ENCODE peak calls at places on chromosomes 7 and 10, in ten cellular contexts. L is SJSA1; X is AG04450; I is sigmoid colon; S is lung; D is astrocyte; A is SK-N-MC; T is mesenchymal stem cell; Y is effector memory CD4-positive, alpha-beta T cell; C is hepatocyte. Z is an unnamed sample. For H3K9me3, the result is how much of the 10 kb centered on the place peaks cover.

GRCh38 chr10:77553311-77553710 is 84.3 kb downstream of the KCNMA1 start:
- DNase-seq in L (no peak), X (no peak), I (peak), S (no peak), D (no peak), A (no peak), T (no peak), Y (no peak), C (no peak), Z (no peak)

GRCh38 chr10:122237326-122237725 is 33.8 kb upstream of the BTBD16 start:
- DNase-seq in L (no peak), X (no peak), I (peak), S (no peak), D (no peak), A (no peak), T (no peak), Y (no peak), C (no peak), Z (no peak)

GRCh38 chr7:158587425-158588084 is at the start of gene PTPRN2:
- DNase-seq in L (no peak), X (peak), I (peak), S (peak), D (peak), A (no peak), T (peak), Y (peak), C (peak), Z (peak)

GRCh38 chr7:138980575-138981285 is 459 bp downstream of the KIAA1549 start:
- DNase-seq in L (peak), X (no peak), I (no peak), S (no peak), D (no peak), A (no peak), T (peak), Y (no peak), C (peak), Z (no peak)

GRCh38 chr7:142569851-142570250 is 179.4 kb upstream of the PRSS1 start:
- DNase-seq in L (no peak), X (no peak), I (no peak), S (no peak), D (peak), A (no peak), T (no peak), Y (no peak), C (no peak), Z (no peak)

GRCh38 chr10:8346861-8347260 is 292.4 kb downstream of the GATA3 start:
- DNase-seq in L (no peak), X (no peak), I (no peak), S (no peak), D (no peak), A (no peak), T (no peak), Y (no peak), C (peak), Z (no peak)

GRCh38 chr10:79252450-79252849 is 94.8 kb upstream of the PPIF start:
- DNase-seq in L (no peak), X (no peak), I (no peak), S (no peak), D (no peak), A (no peak), T (no peak), Y (no peak), C (no peak), Z (no peak)

GRCh38 chr10:78937800-78938694 is 130.7 kb upstream of the ZMIZ1 start:
- DNase-seq in L (no peak), X (no peak), I (no peak), S (no peak), D (no peak), A (no peak), T (peak), Y (no peak), C (no peak), Z (no peak)

GRCh38 chr7:43758861-43759683 is 592 bp downstream of the BLVRA start:
- DNase-seq in L (peak), X (no peak), I (no peak), S (no peak), D (peak), A (no peak), T (peak), Y (peak), C (peak), Z (peak)

GRCh38 chr10:131575877-131576276 is 264.4 kb upstream of the TCERG1L start:
- DNase-seq in L (no peak), X (no peak), I (no peak), S (peak), D (no peak), A (no peak), T (no peak), Y (no peak), C (no peak), Z (no peak)

GRCh38 chr7:47581442-47581820 is 480 bp downstream of the TNS3 start:
- DNase-seq in L (no peak), X (no peak), I (no peak), S (no peak), D (no peak), A (no peak), T (peak), Y (no peak), C (peak), Z (no peak)

GRCh38 chr10:4982764-4983226 is 19.6 kb downstream of the AKR1C1 start:
- DNase-seq in L (no peak), X (no peak), I (no peak), S (no peak), D (peak), A (no peak), T (no peak), Y (no peak), C (peak), Z (no peak)

GRCh38 chr7:49774459-49775064 is 1.1 kb downstream of the VWC2 start:
- DNase-seq in L (no peak), X (no peak), I (no peak), S (no peak), D (no peak), A (no peak), T (no peak), Y (no peak), C (no peak), Z (no peak)

GRCh38 chr7:151245360-151246160 is 2.9 kb downstream of the SMARCD3 start:
- DNase-seq in L (no peak), X (no peak), I (no peak), S (no peak), D (no peak), A (no peak), T (peak), Y (peak), C (peak), Z (peak)

GRCh38 chr7:34277016-34277800 is 371.9 kb downstream of the BMPER start:
- DNase-seq in L (no peak), X (no peak), I (no peak), S (no peak), D (peak), A (no peak), T (peak), Y (no peak), C (no peak), Z (peak)

GRCh38 chr7:45579386-45579785 is 5.2 kb downstream of the ADCY1 start:
- DNase-seq in L (no peak), X (no peak), I (peak), S (no peak), D (no peak), A (no peak), T (no peak), Y (no peak), C (no peak), Z (no peak)

GRCh38 chr10:29517352-29517923 is 117.3 kb downstream of the SVIL start:
- DNase-seq in L (peak), X (no peak), I (no peak), S (no peak), D (no peak), A (no peak), T (peak), Y (no peak), C (peak), Z (peak)

GRCh38 chr10:3481000-3481335 is 304.0 kb downstream of the KLF6 start:
- DNase-seq in L (no peak), X (no peak), I (no peak), S (no peak), D (no peak), A (no peak), T (no peak), Y (no peak), C (no peak), Z (no peak)

GRCh38 chr7:43977525-43977924 is 20.2 kb upstream of the SPDYE1 start:
- DNase-seq in L (no peak), X (no peak), I (no peak), S (no peak), D (no peak), A (no peak), T (no peak), Y (no peak), C (no peak), Z (no peak)

GRCh38 chr7:118305686-118306085 is 81.2 kb downstream of the ANKRD7 start:
- DNase-seq in L (no peak), X (peak), I (no peak), S (no peak), D (no peak), A (no peak), T (peak), Y (no peak), C (no peak), Z (no peak)

GRCh38 chr10:61896854-61897661 is 4.4 kb upstream of the ARID5B start:
- DNase-seq in L (peak), X (no peak), I (peak), S (peak), D (peak), A (no peak), T (peak), Y (peak), C (peak), Z (peak)

GRCh38 chr10:110150981-110151380 is 56.4 kb upstream of the MXI1 start:
- DNase-seq in L (no peak), X (no peak), I (no peak), S (no peak), D (no peak), A (no peak), T (no peak), Y (no peak), C (no peak), Z (no peak)

GRCh38 chr7:139029353-139029752 is 6.5 kb downstream of the ZC3HAV1L start:
- DNase-seq in L (no peak), X (no peak), I (no peak), S (no peak), D (no peak), A (no peak), T (no peak), Y (no peak), C (no peak), Z (no peak)

GRCh38 chr7:26429168-26429567 is 137.5 kb downstream of the SNX10 start:
- DNase-seq in L (no peak), X (no peak), I (no peak), S (no peak), D (no peak), A (no peak), T (no peak), Y (no peak), C (no peak), Z (peak)

GRCh38 chr7:98831641-98832221 is 38.1 kb downstream of the TMEM130 start:
- DNase-seq in L (no peak), X (no peak), I (no peak), S (no peak), D (no peak), A (no peak), T (peak), Y (no peak), C (no peak), Z (no peak)

GRCh38 chr7:147708871-147709270 is 881.7 kb upstream of the C7orf33 start:
- DNase-seq in L (no peak), X (no peak), I (no peak), S (no peak), D (no peak), A (no peak), T (no peak), Y (no peak), C (no peak), Z (no peak)

GRCh38 chr7:147711429-147711828 is 879.1 kb upstream of the C7orf33 start:
- DNase-seq in L (no peak), X (no peak), I (no peak), S (no peak), D (no peak), A (no peak), T (no peak), Y (no peak), C (no peak), Z (no peak)

DNA sequence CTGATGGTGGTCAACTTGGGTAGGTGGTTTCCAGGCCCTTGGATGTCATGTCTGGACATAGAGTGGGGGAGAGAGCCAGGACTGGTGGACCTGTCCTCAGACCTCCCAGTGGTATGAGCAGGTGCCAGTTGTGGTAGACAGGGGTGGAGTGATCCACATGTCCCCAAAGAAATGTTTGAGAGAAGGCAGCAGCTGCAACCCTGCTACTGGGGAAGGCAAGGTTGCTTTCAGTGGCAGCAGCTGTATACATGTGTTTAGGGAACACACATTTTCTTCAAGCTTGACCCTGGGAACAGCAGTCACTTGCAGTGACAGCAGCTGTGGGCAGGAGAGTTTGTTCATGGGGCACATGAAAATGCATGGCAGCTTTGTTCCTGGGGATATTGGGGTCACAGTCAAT is 882.6 kb upstream of the C7orf33 start:
- DNase-seq in L (no peak), X (no peak), I (no peak), S (no peak), D (no peak), A (no peak), T (no peak), Y (no peak), C (no peak), Z (no peak)
- H3K9me3 ChIP-seq in L (under half), X (under half), I (under half), S (under half), D (under half), A (under half), T (under half), Y (under half), C (under half), Z (under half)

DNA sequence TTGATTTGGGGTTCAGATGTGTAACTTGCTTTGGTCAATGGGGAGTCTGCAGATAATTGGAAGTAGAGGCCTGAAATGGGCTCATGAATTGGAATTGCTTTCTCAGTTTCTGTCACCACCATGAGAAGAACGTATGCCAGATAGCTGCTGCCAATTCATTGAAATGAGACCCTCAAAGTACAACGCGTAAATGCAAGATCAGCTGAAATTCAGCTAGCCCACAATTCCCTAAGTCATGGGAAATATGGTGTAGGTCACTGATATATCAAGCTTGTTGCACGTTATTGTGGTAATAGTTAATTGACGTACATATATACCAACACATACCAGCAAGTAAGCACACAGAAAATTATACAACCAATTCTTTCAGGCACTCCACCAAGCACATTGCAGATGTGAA is 520.0 kb downstream of the NRG3 start:
- DNase-seq in L (no peak), X (no peak), I (no peak), S (no peak), D (no peak), A (no peak), T (no peak), Y (no peak), C (no peak), Z (no peak)
- H3K9me3 ChIP-seq in L (under half), X (under half), I (under half), S (under half), D (under half), A (under half), T (under half), Y (under half), C (under half), Z (under half)

DNA sequence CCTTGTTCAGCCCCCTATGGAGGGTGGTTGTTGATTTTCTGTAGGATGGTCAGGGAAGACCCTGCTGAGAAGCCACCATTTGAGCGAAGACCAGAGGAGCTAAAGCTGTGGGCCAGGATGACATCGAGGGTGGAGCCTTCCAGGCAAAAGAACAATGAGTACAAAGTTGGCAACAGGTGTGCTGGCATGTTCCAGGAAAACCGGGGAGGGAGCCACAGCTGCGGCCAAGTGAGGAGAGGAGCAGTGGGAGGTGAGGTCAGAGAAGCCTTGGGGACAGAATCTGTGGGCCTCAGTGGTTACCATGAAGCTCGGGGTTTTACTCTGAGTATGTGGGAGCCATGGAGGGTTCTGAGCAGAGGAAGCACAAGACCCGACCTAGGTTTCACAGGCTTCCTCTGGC is 75.6 kb upstream of the ZNF479 start:
- DNase-seq in L (no peak), X (no peak), I (no peak), S (no peak), D (no peak), A (no peak), T (no peak), Y (no peak), C (no peak), Z (no peak)
- H3K9me3 ChIP-seq in L (under half), X (half or more), I (under half), S (half or more), D (under half), A (under half), T (under half), Y (under half), C (under half), Z (under half)

GRCh38 chr10:42482411-42482810 is 156.0 kb downstream of the ZNF33B start:
- DNase-seq in L (no peak), X (no peak), I (no peak), S (no peak), D (no peak), A (no peak), T (no peak), Y (no peak), C (no peak), Z (no peak)

GRCh38 chr10:42477170-42477569 is 161.2 kb downstream of the ZNF33B start:
- DNase-seq in L (no peak), X (no peak), I (no peak), S (no peak), D (no peak), A (no peak), T (no peak), Y (no peak), C (no peak), Z (peak)

GRCh38 chr10:42476101-42476500 is 162.3 kb downstream of the ZNF33B start:
- DNase-seq in L (peak), X (no peak), I (no peak), S (no peak), D (no peak), A (no peak), T (no peak), Y (no peak), C (no peak), Z (no peak)

GRCh38 chr10:42475168-42476098 is 162.9 kb downstream of the ZNF33B start:
- DNase-seq in L (peak), X (no peak), I (no peak), S (no peak), D (no peak), A (no peak), T (no peak), Y (no peak), C (no peak), Z (peak)

DNA sequence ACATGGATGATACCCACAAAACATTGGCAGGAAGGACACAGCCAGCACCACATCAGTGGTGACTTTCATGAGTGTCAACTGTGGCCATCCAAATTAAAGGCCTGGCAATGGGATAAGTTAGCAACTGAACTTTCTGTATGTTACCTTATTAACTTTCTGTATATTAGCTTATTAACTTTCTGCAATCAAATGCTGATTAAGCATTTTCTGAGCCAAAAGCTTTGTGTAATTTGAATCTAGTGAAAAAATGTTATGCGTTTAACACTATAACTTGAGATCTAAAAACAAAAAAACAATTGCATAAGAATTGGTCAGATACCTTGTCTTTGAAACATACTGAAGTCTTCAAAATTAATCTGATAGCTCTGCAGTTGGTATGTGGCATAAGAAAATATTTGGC is 159.3 kb downstream of the ZNF33B start:
- DNase-seq in L (no peak), X (no peak), I (no peak), S (no peak), D (no peak), A (no peak), T (no peak), Y (no peak), C (no peak), Z (no peak)
- H3K9me3 ChIP-seq in L (under half), X (under half), I (under half), S (under half), D (under half), A (under half), T (under half), Y (under half), C (under half), Z (under half)

DNA sequence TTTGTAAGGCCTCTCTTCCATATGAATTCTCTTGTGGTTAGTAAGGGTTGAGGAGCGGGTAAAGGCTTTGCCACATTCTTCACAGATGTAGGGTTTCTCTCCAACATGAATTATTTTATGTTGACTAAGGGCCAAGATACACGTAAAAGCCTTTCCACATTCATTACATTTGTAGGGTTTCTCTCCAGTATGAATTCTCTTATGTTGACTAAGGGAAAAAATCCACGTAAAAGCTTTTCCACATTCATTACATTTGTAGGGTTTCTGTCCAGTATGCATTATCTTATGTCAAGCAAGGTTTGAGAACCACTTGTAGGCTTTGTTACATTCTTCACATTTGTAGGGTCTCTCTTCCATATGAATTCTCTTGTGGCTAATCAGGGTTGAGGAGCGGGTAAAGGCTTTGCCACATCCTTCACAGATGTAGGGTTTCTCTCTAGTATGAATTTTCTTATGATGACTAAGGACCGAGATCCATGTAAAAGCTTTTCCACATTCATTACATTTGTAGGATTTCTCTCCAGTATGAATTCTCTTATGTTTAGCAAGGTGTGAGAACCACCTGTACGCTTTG is 493.0 kb downstream of the ZNF479 start:
- DNase-seq in L (no peak), X (no peak), I (no peak), S (no peak), D (no peak), A (no peak), T (no peak), Y (no peak), C (no peak), Z (no peak)
- H3K9me3 ChIP-seq in L (under half), X (under half), I (under half), S (under half), D (under half), A (under half), T (half or more), Y (under half), C (under half), Z (under half)

DNA sequence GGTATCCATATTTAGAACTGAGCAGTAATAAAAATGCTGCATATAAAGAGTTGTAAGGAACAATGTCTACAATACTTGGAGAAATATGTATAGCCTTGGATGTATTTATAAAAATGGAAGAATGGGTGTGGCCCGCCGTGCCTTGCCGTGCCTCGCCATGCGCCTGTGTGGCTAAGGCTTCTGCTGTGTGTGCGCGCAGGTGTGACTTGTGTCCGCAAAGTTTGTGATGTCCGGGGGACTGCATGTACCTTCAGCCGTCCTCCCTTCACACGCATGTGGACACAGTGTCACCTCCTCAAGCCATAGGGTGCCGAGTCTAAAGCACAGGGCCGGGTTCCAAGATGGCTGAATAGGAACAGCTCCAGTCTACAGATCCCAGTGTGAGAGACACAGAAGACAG is 9.8 kb downstream of the SAMD9 start:
- DNase-seq in L (no peak), X (no peak), I (no peak), S (no peak), D (no peak), A (no peak), T (no peak), Y (no peak), C (no peak), Z (no peak)
- H3K9me3 ChIP-seq in L (under half), X (under half), I (under half), S (under half), D (under half), A (under half), T (half or more), Y (half or more), C (under half), Z (under half)

Z was measured in MG63.